ENCODE peak calls at places on chromosomes 11 and 22, in six cellular contexts. B is A549; G is neural crest cell; Y is nucleus accumbens; C is T-helper 2 cell; K is activated CD8-positive, alpha-beta memory T cell treated with anti-CD3 and anti-CD28 coated beads for 4 hours. D is an unnamed sample.

GRCh38 chr11:61718046-61718531 is 34.3 kb upstream of the MYRF start:
- DNase-seq in B (no peak), G (no peak), Y (no peak), C (no peak), K (no peak), D (no peak)

GRCh38 chr11:8267280-8267679 is 3.6 kb upstream of the LMO1 start:
- DNase-seq in B (no peak), G (no peak), Y (no peak), C (no peak), K (no peak), D (no peak)

GRCh38 chr11:133951484-133952198 is 5.1 kb downstream of the IGSF9B start:
- DNase-seq in B (no peak), G (no peak), Y (no peak), C (no peak), K (no peak), D (no peak)

GRCh38 chr22:28801845-28802594 is 1.7 kb upstream of the XBP1 start:
- DNase-seq in B (no peak), G (no peak), Y (no peak), C (no peak), K (no peak), D (no peak)

GRCh38 chr11:5291207-5291838 is 10.4 kb downstream of the OR51B4 start:
- DNase-seq in B (peak), G (no peak), Y (no peak), C (no peak), K (no peak), D (no peak)

GRCh38 chr11:11982461-11982860 is 26.0 kb downstream of the DKK3 start:
- DNase-seq in B (no peak), G (no peak), Y (no peak), C (no peak), K (no peak), D (no peak)

GRCh38 chr22:19291580-19292261 is at the start of gene CLTCL1:
- DNase-seq in B (peak), G (peak), Y (peak), C (peak), K (peak), D (peak)

GRCh38 chr22:36334838-36335603 is 52.7 kb downstream of the MYH9 start:
- DNase-seq in B (no peak), G (peak), Y (peak), C (peak), K (no peak), D (peak)

GRCh38 chr22:25764270-25765015 is 22.5 kb downstream of the MYO18B start:
- DNase-seq in B (no peak), G (no peak), Y (no peak), C (no peak), K (no peak), D (no peak)

GRCh38 chr22:29115682-29116313 is 43.0 kb downstream of the KREMEN1 start:
- DNase-seq in B (no peak), G (no peak), Y (no peak), C (no peak), K (no peak), D (no peak)

GRCh38 chr11:95076416-95076815 is 9.7 kb downstream of the SRSF8 start:
- DNase-seq in B (no peak), G (no peak), Y (no peak), C (no peak), K (no peak), D (no peak)

GRCh38 chr11:86523738-86524602 is 148.4 kb downstream of the ME3 start:
- DNase-seq in B (peak), G (no peak), Y (no peak), C (no peak), K (no peak), D (no peak)

GRCh38 chr11:92769125-92769524 is 200.3 kb upstream of the MTNR1B start:
- DNase-seq in B (no peak), G (no peak), Y (no peak), C (no peak), K (no peak), D (no peak)

GRCh38 chr11:10564692-10565318 is 3.7 kb downstream of the LYVE1 start:
- DNase-seq in B (no peak), G (no peak), Y (no peak), C (no peak), K (no peak), D (no peak)

GRCh38 chr11:125313271-125314222 is 149.0 kb downstream of the PKNOX2 start:
- DNase-seq in B (no peak), G (no peak), Y (no peak), C (no peak), K (no peak), D (no peak)